ENCODE peak calls at places on chromosomes 2 and 18, in ten cellular contexts. I is A549, A is AG04449, Y is B cell, D is psoas muscle, L is AG04450, T is left lung, Q is cardiac fibroblast, F is ovary, N is omental fat pad. J is an unnamed sample.

GRCh38 chr18:73274812-73275621 is 407.2 kb upstream of the NETO1 start:
- DNase-seq in L (no peak), Q (no peak), A (no peak), D (no peak), N (no peak), Y (no peak), I (peak; percentile 86), F (no peak), T (no peak), J (no peak)

GRCh38 chr2:20005067-20005627 is 7.3 kb downstream of the MATN3 start:
- DNase-seq in Y (no peak), Q (no peak), L (no peak), I (no peak), D (no peak), N (no peak), A (no peak), F (no peak), T (no peak), J (no peak)

GRCh38 chr2:235371018-235371417 is 122.8 kb upstream of the AGAP1 start:
- DNase-seq in I (no peak), F (no peak), Y (no peak), L (no peak), A (no peak), D (no peak), N (no peak), T (no peak), Q (no peak), J (no peak)

GRCh38 chr2:223724831-223725230 is 112.6 kb downstream of the AP1S3 start:
- DNase-seq in Q (no peak), Y (no peak), D (no peak), A (no peak), I (peak; percentile 20), N (no peak), F (no peak), L (no peak), T (no peak), J (no peak)

GRCh38 chr2:127683766-127684165 is 8.4 kb upstream of the LIMS2 start:
- DNase-seq in Y (no peak), I (no peak), Q (peak; percentile 24), T (no peak), L (no peak), N (no peak), A (no peak), D (peak; percentile 64), F (no peak), J (no peak)

GRCh38 chr2:54158311-54158710 is 42.9 kb downstream of the ACYP2 start:
- DNase-seq in I (no peak), F (no peak), Y (no peak), N (no peak), L (no peak), T (no peak), D (no peak), A (no peak), Q (no peak), J (no peak)

GRCh38 chr18:23462876-23463275 is 9.8 kb downstream of the RIOK3 start:
- DNase-seq in Q (peak; percentile 54), D (no peak), F (no peak), Y (no peak), L (no peak), N (no peak), A (no peak), T (no peak), I (no peak), J (no peak)

GRCh38 chr2:120452131-120452530 is 106.2 kb downstream of the INHBB start:
- DNase-seq in Q (no peak), N (no peak), A (no peak), D (no peak), L (no peak), Y (no peak), T (no peak), I (no peak), F (no peak), J (no peak)

GRCh38 chr18:46253498-46253897 is 149.3 kb downstream of the HAUS1 start:
- DNase-seq in T (no peak), A (no peak), I (no peak), F (no peak), L (no peak), Q (peak; percentile 57), Y (no peak), D (no peak), N (no peak), J (no peak)

GRCh38 chr2:197125000-197125399 is 185.6 kb downstream of the ANKRD44 start:
- DNase-seq in A (peak; percentile 50), D (no peak), N (no peak), L (peak; percentile 70), F (no peak), Y (no peak), Q (no peak), I (no peak), T (no peak), J (no peak)

GRCh38 chr2:216285641-216286156 is 86.6 kb downstream of the MARCHF4 start:
- DNase-seq in Y (no peak), L (no peak), T (no peak), Q (no peak), N (no peak), I (no peak), D (no peak), A (no peak), F (no peak), J (no peak)

GRCh38 chr2:239955989-239956817 is 68.9 kb downstream of the NDUFA10 start:
- DNase-seq in L (no peak), T (peak; percentile 27), D (peak; percentile 45), Y (no peak), N (no peak), I (no peak), A (no peak), Q (no peak), F (no peak), J (no peak)

GRCh38 chr2:111632661-111633060 is 251.3 kb downstream of the ANAPC1 start:
- DNase-seq in D (no peak), Q (peak; percentile 33), T (no peak), A (no peak), Y (no peak), I (no peak), N (no peak), F (no peak), L (peak; percentile 59), J (no peak)

GRCh38 chr18:26133652-26134051 is at the start of gene PSMA8:
- DNase-seq in N (no peak), T (no peak), A (no peak), Q (peak; percentile 1), I (no peak), Y (peak; percentile 52), F (peak; percentile 12), L (no peak), D (no peak), J (no peak)

GRCh38 chr2:204486855-204487254 is 58.4 kb upstream of the PARD3B start:
- DNase-seq in A (no peak), N (no peak), F (no peak), D (no peak), Y (no peak), I (no peak), T (no peak), L (no peak), Q (peak; percentile 44), J (no peak)

GRCh38 chr2:133841905-133842304 is 273.6 kb upstream of the NCKAP5 start:
- DNase-seq in A (peak; percentile 95), T (no peak), L (peak; percentile 76), N (no peak), D (no peak), F (no peak), Y (no peak), I (peak; percentile 72), Q (peak; percentile 98), J (no peak)

GRCh38 chr2:63056309-63057065 is 5.9 kb downstream of the OTX1 start:
- DNase-seq in A (no peak), D (no peak), T (no peak), N (no peak), Y (no peak), Q (no peak), I (no peak), L (no peak), F (no peak), J (no peak)

GRCh38 chr2:237712477-237713377 is 85.3 kb downstream of the LRRFIP1 start:
- DNase-seq in D (no peak), Y (no peak), A (no peak), T (no peak), I (no peak), N (no peak), F (no peak), Q (no peak), L (no peak), J (no peak)

GRCh38 chr2:161207941-161208340 is 47.7 kb downstream of the TANK start:
- DNase-seq in L (no peak), D (no peak), F (no peak), I (no peak), T (no peak), Y (no peak), A (no peak), Q (peak; percentile 31), N (no peak), J (no peak)

DNA sequence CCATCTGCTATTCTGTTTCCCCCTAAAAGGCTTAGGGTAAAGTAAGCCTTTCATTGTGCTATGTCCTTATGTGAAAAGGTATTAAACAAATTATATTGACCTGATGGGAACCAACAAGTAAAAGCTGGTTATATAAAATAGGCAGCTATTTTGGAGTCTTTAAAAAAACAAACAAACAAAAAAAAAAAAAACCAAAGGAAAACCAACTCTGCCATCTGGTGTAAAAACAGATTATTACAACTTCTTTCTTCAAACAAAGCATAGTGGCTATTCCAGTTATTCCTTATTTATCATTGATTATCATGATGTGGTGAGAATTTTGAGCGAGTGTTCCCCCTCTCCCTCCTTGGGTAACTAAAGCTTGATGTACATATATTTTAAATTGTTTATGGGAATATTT is 122.3 kb upstream of the FHL2 start:
- DNase-seq in Q (peak; percentile 45), I (peak; percentile 18), F (no peak), T (no peak), A (no peak), Y (no peak), L (no peak), D (no peak), N (no peak), J (no peak)
- TF ChIP-seq CTCF in Q (no peak), I (peak; percentile 90), F (peak; percentile 58), T (peak; percentile 51), A (no peak), Y (peak; percentile 58), L (peak; percentile 52), D (peak; percentile 72), N (no peak), J (peak; percentile 81)

GRCh38 chr2:219279916-219280516 is 850 bp downstream of the DNAJB2 start:
- DNase-seq in I (no peak), L (no peak), A (no peak), Y (no peak), D (no peak), N (no peak), T (no peak), F (no peak), Q (no peak), J (no peak)
- TF ChIP-seq CTCF in I (no peak), L (no peak), A (no peak), Y (peak; percentile 67), D (no peak), N (no peak), T (no peak), F (no peak), Q (no peak), J (no peak)

GRCh38 chr2:18219676-18220075 is 340.8 kb downstream of the RDH14 start:
- DNase-seq in Q (peak; percentile 4), L (no peak), A (no peak), I (no peak), D (no peak), T (no peak), N (no peak), Y (no peak), F (no peak), J (no peak)
- TF ChIP-seq CTCF in Q (peak; percentile 45), L (peak; percentile 29), A (peak; percentile 33), I (no peak), D (no peak), T (no peak), N (no peak), Y (no peak), F (no peak), J (no peak)

GRCh38 chr2:60880988-60881932 is at the start of gene REL:
- DNase-seq in N (peak; percentile 57), F (peak; percentile 91), Y (peak; percentile 93), Q (peak; percentile 95), T (peak; percentile 95), D (peak; percentile 95), L (peak; percentile 74), A (peak; percentile 49), I (peak; percentile 93), J (peak; percentile 90)
- TF ChIP-seq CTCF in N (no peak), F (peak; percentile 36), Y (no peak), Q (peak; percentile 36), T (no peak), D (peak; percentile 29), L (peak; percentile 24), A (peak; percentile 25), I (no peak), J (no peak)